ENCODE peak calls at places on chromosomes 5 and 9, in four cellular contexts. E, Y, P and R are unnamed samples.

GRCh38 chr5:56910123-56910951 is 941 bp downstream of the SETD9 start:
- DNase-seq in E (peak; percentile 21), Y (no peak), P (no peak), R (no peak)

GRCh38 chr9:89606567-89607311 is 1.9 kb downstream of the GADD45G start:
- DNase-seq in E (peak; percentile 86), Y (peak; percentile 28), P (no peak), R (peak; percentile 10)

GRCh38 chr5:177080265-177080664 is 6.5 kb upstream of the FGFR4 start:
- DNase-seq in E (no peak), Y (no peak), P (no peak), R (no peak)

GRCh38 chr5:54785729-54786548 is 199.5 kb downstream of the ESM1 start:
- DNase-seq in E (peak; percentile 70), Y (peak; percentile 21), P (peak; percentile 45), R (peak; percentile 77)

GRCh38 chr9:89685698-89686097 is 80.9 kb downstream of the GADD45G start:
- DNase-seq in E (no peak), Y (no peak), P (no peak), R (no peak)

GRCh38 chr5:39231705-39232525 is 12.6 kb upstream of the FYB1 start:
- DNase-seq in E (no peak), Y (no peak), P (peak; percentile 73), R (peak; percentile 84)

GRCh38 chr9:32968101-32969011 is 33.1 kb downstream of the APTX start:
- DNase-seq in E (peak; percentile 37), Y (peak; percentile 57), P (no peak), R (peak; percentile 72)

GRCh38 chr5:133251296-133252132 is 199.7 kb downstream of the HSPA4 start:
- DNase-seq in E (no peak), Y (no peak), P (no peak), R (no peak)

GRCh38 chr5:163463063-163463435 is 2.6 kb downstream of the HMMR start:
- DNase-seq in E (no peak), Y (no peak), P (no peak), R (no peak)

GRCh38 chr5:107486489-107486888 is 184.2 kb downstream of the EFNA5 start:
- DNase-seq in E (no peak), Y (peak; percentile 59), P (peak; percentile 48), R (no peak)

GRCh38 chr5:161051920-161052500 is 200.0 kb upstream of the ATP10B start:
- DNase-seq in E (no peak), Y (no peak), P (no peak), R (no peak)

GRCh38 chr5:14513266-14513665 is 68.3 kb upstream of the OTULINL start:
- DNase-seq in E (no peak), Y (peak; percentile 21), P (no peak), R (no peak)

GRCh38 chr9:82208741-82209450 is 220.3 kb downstream of the SPATA31D1 start:
- DNase-seq in E (no peak), Y (peak; percentile 2), P (no peak), R (no peak)

GRCh38 chr9:18786936-18787658 is 245.9 kb downstream of the SAXO1 start:
- DNase-seq in E (no peak), Y (peak; percentile 47), P (no peak), R (peak; percentile 89)

DNA sequence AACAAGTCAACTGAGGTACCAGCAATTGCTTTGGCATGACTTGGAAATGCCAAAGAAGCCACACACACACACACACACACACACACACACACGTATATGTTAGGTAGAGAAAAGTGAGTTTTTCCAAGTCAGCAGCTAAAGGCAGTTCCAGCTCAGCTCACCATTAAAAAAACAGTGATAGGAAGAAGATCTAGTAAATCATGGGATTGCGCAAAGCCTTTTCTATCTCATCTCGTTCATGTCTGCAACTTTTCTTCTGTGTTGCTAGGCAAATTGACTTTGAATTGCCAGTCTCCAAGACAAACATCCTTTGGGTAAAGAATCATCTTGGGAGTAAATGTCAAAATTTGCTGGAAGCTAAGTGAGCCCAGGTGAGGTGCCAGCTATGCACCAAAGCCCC is 500.1 kb downstream of the ENC1 start:
- DNase-seq in E (no peak), Y (peak; percentile 15), P (no peak), R (no peak)
- TF ChIP-seq FOS in E (no peak), Y (no peak), P (no peak), R (no peak)

GRCh38 chr5:108989761-108990392 is 242.2 kb downstream of the FER start:
- DNase-seq in E (no peak), Y (peak; percentile 48), P (no peak), R (peak; percentile 34)
- TF ChIP-seq FOS in E (no peak), Y (no peak), P (no peak), R (no peak)

GRCh38 chr5:566636-567309 is 42.5 kb upstream of the SLC9A3 start:
- DNase-seq in E (no peak), Y (no peak), P (no peak), R (no peak)
- TF ChIP-seq FOS in E (no peak), Y (no peak), P (no peak), R (no peak)

GRCh38 chr9:137028281-137029057 is 432 bp upstream of the ABCA2 start:
- DNase-seq in E (peak; percentile 80), Y (peak; percentile 11), P (no peak), R (peak; percentile 19)
- TF ChIP-seq FOS in E (no peak), Y (no peak), P (no peak), R (no peak)

GRCh38 chr5:35198096-35198495 is 32.2 kb downstream of the PRLR start:
- DNase-seq in E (no peak), Y (peak; percentile 37), P (no peak), R (peak; percentile 47)

GRCh38 chr5:35197351-35197750 is 32.9 kb downstream of the PRLR start:
- DNase-seq in E (no peak), Y (no peak), P (no peak), R (no peak)

GRCh38 chr5:35199886-35200285 is 30.4 kb downstream of the PRLR start:
- DNase-seq in E (no peak), Y (no peak), P (no peak), R (no peak)

GRCh38 chr5:35201291-35201690 is 29.0 kb downstream of the PRLR start:
- DNase-seq in E (no peak), Y (no peak), P (no peak), R (no peak)

DNA sequence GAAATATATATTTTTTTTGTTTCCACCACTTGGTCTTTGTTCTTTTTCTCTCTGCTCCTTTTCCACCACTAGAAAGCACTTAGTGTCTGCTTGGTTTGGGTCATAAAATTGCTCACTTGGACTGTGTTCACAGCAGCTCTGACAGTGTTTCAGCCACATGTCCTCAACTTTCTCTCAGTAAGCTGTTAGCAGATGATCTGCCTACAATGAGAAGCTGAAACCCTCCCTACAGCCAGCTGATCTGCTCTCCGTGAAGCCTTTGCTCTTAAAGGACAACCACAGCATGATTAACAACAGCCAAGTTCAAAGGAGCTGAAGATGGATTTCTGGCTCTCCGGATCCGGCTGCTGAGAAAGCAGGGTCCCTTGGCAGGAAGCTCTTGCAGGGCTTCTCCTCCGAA is 31.6 kb downstream of the PRLR start:
- DNase-seq in E (no peak), Y (no peak), P (no peak), R (no peak)
- TF ChIP-seq FOS in E (no peak), Y (no peak), P (no peak), R (no peak)